ENCODE peak calls at places on chromosome 14, in six cellular contexts. O is neural progenitor cell; F is tibial artery; S is CD4-positive, CD25-positive, alpha-beta regulatory T cell; J is CD8-positive, alpha-beta T cell; C is testis. X is an unnamed sample.
A peak's percentile ranks its signal among the peaks of the same experiment; 100 is the strongest.

GRCh38 chr14:64000749-64001148 is 147.9 kb downstream of the SYNE2 start:
- DNase-seq in O (no peak), F (no peak), S (no peak), J (no peak), C (no peak), X (no peak)

GRCh38 chr14:97218713-97219355 is 421.7 kb downstream of the VRK1 start:
- DNase-seq in O (peak; percentile 79), F (no peak), S (peak; percentile 16), J (peak; percentile 70), C (peak; percentile 23), X (peak; percentile 30)

GRCh38 chr14:89926709-89927108 is 27.8 kb downstream of the EFCAB11 start:
- DNase-seq in O (no peak), F (no peak), S (no peak), J (no peak), C (no peak), X (no peak)

GRCh38 chr14:90645842-90646443 is 170.3 kb downstream of the TTC7B start:
- DNase-seq in O (peak; percentile 33), F (no peak), S (no peak), J (no peak), C (no peak), X (no peak)

GRCh38 chr14:50060871-50061663 is 55.3 kb downstream of the VCPKMT start:
- DNase-seq in O (no peak), F (peak; percentile 83), S (peak; percentile 72), J (peak; percentile 61), C (peak; percentile 50), X (no peak)

GRCh38 chr14:54344445-54344844 is 52.4 kb upstream of the CDKN3 start:
- DNase-seq in O (no peak), F (no peak), S (no peak), J (no peak), C (no peak), X (no peak)

GRCh38 chr14:62187265-62187664 is 425.0 kb downstream of the SNAPC1 start:
- DNase-seq in O (peak; percentile 72), F (no peak), S (no peak), J (no peak), C (no peak), X (peak; percentile 37)

GRCh38 chr14:32383337-32384009 is 54.4 kb downstream of the AKAP6 start:
- DNase-seq in O (no peak), F (no peak), S (no peak), J (no peak), C (no peak), X (no peak)

GRCh38 chr14:56659361-56659760 is 79.8 kb downstream of the TMEM260 start:
- DNase-seq in O (peak; percentile 75), F (no peak), S (no peak), J (no peak), C (no peak), X (no peak)

GRCh38 chr14:67551940-67552339 is 18.9 kb downstream of the PLEKHH1 start:
- DNase-seq in O (no peak), F (no peak), S (no peak), J (no peak), C (no peak), X (peak; percentile 56)

GRCh38 chr14:64035143-64035542 is 182.3 kb downstream of the SYNE2 start:
- DNase-seq in O (no peak), F (no peak), S (no peak), J (no peak), C (no peak), X (peak; percentile 23)

GRCh38 chr14:63996575-63997220 is 143.9 kb downstream of the SYNE2 start:
- DNase-seq in O (no peak), F (no peak), S (no peak), J (no peak), C (no peak), X (no peak)

GRCh38 chr14:74988131-74988530 is 14.6 kb upstream of the EIF2B2 start:
- DNase-seq in O (no peak), F (no peak), S (no peak), J (no peak), C (no peak), X (no peak)

GRCh38 chr14:54350196-54350595 is 46.6 kb upstream of the CDKN3 start:
- DNase-seq in O (no peak), F (no peak), S (no peak), J (no peak), C (peak; percentile 49), X (no peak)

GRCh38 chr14:68715032-68715924 is 77.6 kb downstream of the ZFP36L1 start:
- DNase-seq in O (no peak), F (no peak), S (no peak), J (no peak), C (no peak), X (no peak)

GRCh38 chr14:106694638-106695393 is 1168.4 kb downstream of the TMEM121 start:
- DNase-seq in O (no peak), F (no peak), S (peak; percentile 61), J (peak; percentile 65), C (peak; percentile 70), X (no peak)

GRCh38 chr14:65774041-65774440 is 361.5 kb downstream of the FUT8 start:
- DNase-seq in O (no peak), F (no peak), S (no peak), J (no peak), C (no peak), X (no peak)

GRCh38 chr14:41350476-41350875 is 256.2 kb upstream of the LRFN5 start:
- DNase-seq in O (no peak), F (no peak), S (no peak), J (no peak), C (no peak), X (no peak)

GRCh38 chr14:97036096-97036852 is 239.1 kb downstream of the VRK1 start:
- DNase-seq in O (peak; percentile 30), F (no peak), S (no peak), J (no peak), C (no peak), X (no peak)

GRCh38 chr14:79552778-79553177 is 658.5 kb downstream of the DIO2 start:
- DNase-seq in O (peak; percentile 55), F (no peak), S (no peak), J (no peak), C (no peak), X (peak; percentile 5)

GRCh38 chr14:105482486-105483110 is 4.1 kb upstream of the CRIP1 start:
- DNase-seq in O (no peak), F (no peak), S (no peak), J (no peak), C (no peak), X (no peak)

GRCh38 chr14:105484997-105485393 is 1.7 kb upstream of the CRIP1 start:
- DNase-seq in O (no peak), F (no peak), S (no peak), J (no peak), C (no peak), X (no peak)

GRCh38 chr14:105484069-105484996 is 2.4 kb upstream of the CRIP1 start:
- DNase-seq in O (peak; percentile 45), F (peak; percentile 88), S (peak; percentile 58), J (peak; percentile 69), C (no peak), X (no peak)

GRCh38 chr14:105481886-105482454 is 4.7 kb upstream of the CRIP1 start:
- DNase-seq in O (peak; percentile 88), F (peak; percentile 98), S (peak; percentile 97), J (peak; percentile 95), C (peak; percentile 94), X (peak; percentile 98)

GRCh38 chr14:105483300-105484068 is 3.2 kb upstream of the CRIP1 start:
- DNase-seq in O (no peak), F (peak; percentile 95), S (no peak), J (no peak), C (no peak), X (peak; percentile 56)
- H3K27me3 ChIP-seq in O (peaks cover 93% of the 10 kb centered on the region), F (no peaks in the 10 kb centered on the region), S (no peaks in the 10 kb centered on the region), J (no peaks in the 10 kb centered on the region), C (no peaks in the 10 kb centered on the region), X (no peaks in the 10 kb centered on the region)

DNA sequence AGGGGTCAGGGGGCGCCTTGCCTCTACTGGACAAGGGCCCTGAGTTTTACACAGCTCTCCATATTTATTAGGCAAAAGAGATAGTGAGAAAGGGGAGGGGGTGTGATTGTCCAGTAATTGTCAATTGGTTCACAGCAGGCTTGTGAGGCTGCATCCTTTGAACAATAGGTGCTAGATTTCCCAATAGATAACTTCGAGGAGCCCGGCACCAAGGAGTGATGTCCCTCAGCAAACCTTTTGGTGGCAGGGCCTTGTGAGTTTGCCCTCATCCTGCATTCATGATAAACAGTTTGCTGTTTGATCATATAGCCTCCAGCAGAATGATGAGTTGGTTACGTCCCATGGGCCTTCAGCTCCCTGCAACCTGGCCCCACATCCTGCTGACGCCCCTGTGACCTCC is 2.7 kb upstream of the PRIMA1 start:
- DNase-seq in O (no peak), F (no peak), S (no peak), J (no peak), C (no peak), X (no peak)
- H3K27me3 ChIP-seq in O (peaks cover 23% of the 10 kb centered on the region), F (no peaks in the 10 kb centered on the region), S (peaks cover 5% of the 10 kb centered on the region), J (peaks cover 6% of the 10 kb centered on the region), C (no peaks in the 10 kb centered on the region), X (no peaks in the 10 kb centered on the region)

GRCh38 chr14:104931771-104932675 is 7.3 kb downstream of the PLD4 start:
- DNase-seq in O (peak; percentile 45), F (peak; percentile 63), S (no peak), J (no peak), C (no peak), X (no peak)

GRCh38 chr14:104928391-104929133 is 3.9 kb downstream of the PLD4 start:
- DNase-seq in O (no peak), F (no peak), S (no peak), J (no peak), C (no peak), X (no peak)

GRCh38 chr14:104929268-104930230 is 4.9 kb downstream of the PLD4 start:
- DNase-seq in O (no peak), F (no peak), S (no peak), J (no peak), C (no peak), X (no peak)

GRCh38 chr14:104931323-104931770 is 6.7 kb downstream of the PLD4 start:
- DNase-seq in O (no peak), F (no peak), S (no peak), J (no peak), C (no peak), X (no peak)

DNA sequence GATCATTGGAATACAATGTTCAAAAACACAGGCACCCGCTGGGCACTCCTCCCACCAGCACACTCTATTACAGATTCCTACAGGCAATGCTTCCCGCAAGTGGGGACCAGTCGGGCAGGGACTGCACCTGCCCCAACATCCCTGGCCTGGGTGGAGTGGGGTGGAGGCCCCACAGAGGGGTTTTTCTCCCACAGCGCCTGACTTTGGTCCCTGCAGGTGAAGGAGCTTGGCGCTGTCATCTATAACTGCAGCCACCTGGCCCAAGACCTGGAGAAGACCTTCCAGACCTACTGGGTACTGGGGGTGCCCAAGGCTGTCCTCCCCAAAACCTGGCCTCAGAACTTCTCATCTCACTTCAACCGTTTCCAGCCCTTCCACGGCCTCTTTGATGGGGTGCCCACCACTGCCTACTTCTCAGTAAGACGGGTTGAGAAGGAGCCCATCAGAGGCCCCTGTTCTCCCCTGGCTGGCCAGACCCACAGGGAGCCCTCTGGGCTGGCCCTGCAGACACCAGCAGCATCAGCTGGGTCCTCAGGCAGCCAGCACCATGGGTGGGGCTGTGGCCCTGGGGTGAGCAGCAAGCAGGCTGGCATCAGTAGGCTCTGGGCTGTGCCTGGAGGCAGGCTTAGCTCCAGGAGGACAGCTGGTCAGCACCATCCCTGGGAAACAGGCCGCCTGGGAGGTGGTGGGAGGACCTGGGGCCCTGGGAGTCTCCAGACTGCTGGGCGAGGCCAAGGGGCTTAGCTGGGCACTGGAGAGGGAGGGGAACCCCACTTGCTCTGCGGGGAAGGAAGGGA is 6.0 kb downstream of the PLD4 start:
- DNase-seq in O (no peak), F (no peak), S (no peak), J (no peak), C (no peak), X (no peak)
- H3K27me3 ChIP-seq in O (peaks cover 64% of the 10 kb centered on the region), F (no peaks in the 10 kb centered on the region), S (peaks cover 8% of the 10 kb centered on the region), J (no peaks in the 10 kb centered on the region), C (no peaks in the 10 kb centered on the region), X (no peaks in the 10 kb centered on the region)

GRCh38 chr14:24056800-24057184 is 5.0 kb downstream of the CARMIL3 start:
- DNase-seq in O (no peak), F (peak; percentile 59), S (no peak), J (no peak), C (no peak), X (no peak)
- H3K27me3 ChIP-seq in O (no peaks in the 10 kb centered on the region), F (no peaks in the 10 kb centered on the region), S (peaks cover 5% of the 10 kb centered on the region), J (no peaks in the 10 kb centered on the region), C (no peaks in the 10 kb centered on the region), X (no peaks in the 10 kb centered on the region)